ENCODE peak calls at places on chromosomes 7 and 10, in four cellular contexts. Q is ascending aorta; M is AG08396; J is Jurkat, Clone E6-1. U is an unnamed sample.

GRCh38 chr10:97444212-97444611 is 1.6 kb downstream of the EXOSC1 start:
- DNase-seq in Q (no peak), M (no peak), J (no peak), U (no peak)

GRCh38 chr10:53458007-53458406 is 685.4 kb upstream of the MBL2 start:
- DNase-seq in Q (no peak), M (no peak), J (no peak), U (no peak)

GRCh38 chr7:65746398-65746669 is 126.5 kb upstream of the VKORC1L1 start:
- DNase-seq in Q (no peak), M (peak), J (no peak), U (no peak)

GRCh38 chr7:130096243-130096827 is 26.0 kb downstream of the KLHDC10 start:
- DNase-seq in Q (no peak), M (no peak), J (no peak), U (no peak)

GRCh38 chr10:72764151-72764550 is 72.2 kb downstream of the MCU start:
- DNase-seq in Q (no peak), M (peak), J (no peak), U (peak)

GRCh38 chr10:118118751-118119150 is 72.0 kb upstream of the RAB11FIP2 start:
- DNase-seq in Q (no peak), M (no peak), J (no peak), U (no peak)

GRCh38 chr10:71920540-71921318 is 43.5 kb upstream of the CHST3 start:
- DNase-seq in Q (no peak), M (no peak), J (no peak), U (no peak)

GRCh38 chr7:28408105-28408973 is 4.0 kb upstream of the CREB5 start:
- DNase-seq in Q (no peak), M (peak), J (no peak), U (no peak)

GRCh38 chr10:101817542-101818118 is 614 bp downstream of the OGA start:
- DNase-seq in Q (peak), M (peak), J (no peak), U (peak)

GRCh38 chr10:3757638-3758490 is 27.1 kb downstream of the KLF6 start:
- DNase-seq in Q (no peak), M (no peak), J (no peak), U (no peak)

GRCh38 chr7:39589323-39590111 is 23.3 kb downstream of the YAE1 start:
- DNase-seq in Q (no peak), M (peak), J (peak), U (peak)

GRCh38 chr10:113239569-113239968 is 289.5 kb downstream of the TCF7L2 start:
- DNase-seq in Q (no peak), M (no peak), J (no peak), U (no peak)

GRCh38 chr10:64416011-64416410 is 894.8 kb downstream of the REEP3 start:
- DNase-seq in Q (no peak), M (no peak), J (no peak), U (no peak)

GRCh38 chr10:92816106-92816505 is 32.2 kb upstream of the EXOC6 start:
- DNase-seq in Q (no peak), M (peak), J (no peak), U (no peak)

GRCh38 chr10:18400911-18401260 is 250.5 kb downstream of the NSUN6 start:
- DNase-seq in Q (no peak), M (no peak), J (no peak), U (no peak)

GRCh38 chr7:148611692-148612091 is 21.1 kb downstream of the C7orf33 start:
- DNase-seq in Q (no peak), M (no peak), J (no peak), U (no peak)

GRCh38 chr7:22824760-22825159 is 2.1 kb upstream of the TOMM7 start:
- DNase-seq in Q (no peak), M (no peak), J (no peak), U (no peak)

GRCh38 chr7:23394828-23395227 is 75.5 kb downstream of the IGF2BP3 start:
- DNase-seq in Q (no peak), M (no peak), J (no peak), U (no peak)

GRCh38 chr10:21173964-21174669 is 277.0 kb upstream of the NEBL start:
- DNase-seq in Q (no peak), M (no peak), J (no peak), U (peak)

GRCh38 chr7:1120791-1121190 is 32.9 kb downstream of the GPER1 start:
- DNase-seq in Q (no peak), M (no peak), J (no peak), U (no peak)

GRCh38 chr10:126904807-126905686 is at the start of gene DOCK1:
- DNase-seq in Q (no peak), M (peak), J (no peak), U (peak)

GRCh38 chr7:68684246-68684850 is 913.9 kb upstream of the AUTS2 start:
- DNase-seq in Q (no peak), M (no peak), J (no peak), U (no peak)

GRCh38 chr10:87915406-87915805 is 52.0 kb downstream of the PTEN start:
- DNase-seq in Q (no peak), M (no peak), J (no peak), U (no peak)

GRCh38 chr10:71569775-71570588 is 149.6 kb downstream of the C10orf105 start:
- DNase-seq in Q (no peak), M (peak), J (peak), U (peak)

GRCh38 chr10:75599875-75600648 is 168.6 kb downstream of the LRMDA start:
- DNase-seq in Q (no peak), M (no peak), J (no peak), U (no peak)

GRCh38 chr10:97169063-97169462 is 16.7 kb downstream of the SLIT1 start:
- DNase-seq in Q (no peak), M (no peak), J (no peak), U (no peak)

GRCh38 chr7:44186736-44187135 is 2.5 kb downstream of the GCK start:
- DNase-seq in Q (no peak), M (no peak), J (no peak), U (no peak)

GRCh38 chr10:94315975-94316464 is 46.7 kb downstream of the NOC3L start:
- DNase-seq in Q (no peak), M (peak), J (no peak), U (no peak)